ENCODE peak calls at places on chromosomes 4 and X, in nine cellular contexts. One of them, this sample, is unnamed.

GRCh38 chr4:83639849-83640493 is 104.1 kb downstream of the GPAT3 start:
- DNase-seq in DMS53: peak
- DNase-seq in adipocyte: peak
- DNase-seq in T-cell: peak
- DNase-seq in aorta: no peak
- DNase-seq in SJCRH30: peak
- DNase-seq in NCI-H1092 treated with DMSO at 0.1 percent for 48 hours: peak
- DNase-seq in fibroblast of the conjunctiva: peak
- DNase-seq in stimulated activated naive CD4-positive, alpha-beta T cell: peak
- DNase-seq in this sample: no peak

GRCh38 chr4:128512161-128512560 is 224.5 kb upstream of the PGRMC2 start:
- DNase-seq in DMS53: no peak
- DNase-seq in adipocyte: peak
- DNase-seq in T-cell: no peak
- DNase-seq in aorta: no peak
- DNase-seq in SJCRH30: no peak
- DNase-seq in NCI-H1092 treated with DMSO at 0.1 percent for 48 hours: no peak
- DNase-seq in fibroblast of the conjunctiva: peak
- DNase-seq in stimulated activated naive CD4-positive, alpha-beta T cell: no peak
- DNase-seq in this sample: no peak

GRCh38 chr4:122412547-122412946 is 33.7 kb downstream of the ADAD1 start:
- DNase-seq in DMS53: peak
- DNase-seq in adipocyte: no peak
- DNase-seq in T-cell: no peak
- DNase-seq in aorta: no peak
- DNase-seq in SJCRH30: no peak
- DNase-seq in NCI-H1092 treated with DMSO at 0.1 percent for 48 hours: no peak
- DNase-seq in fibroblast of the conjunctiva: no peak
- DNase-seq in stimulated activated naive CD4-positive, alpha-beta T cell: no peak
- DNase-seq in this sample: no peak

GRCh38 chr4:14375816-14376215 is 626.5 kb upstream of the CPEB2 start:
- DNase-seq in DMS53: no peak
- DNase-seq in adipocyte: peak
- DNase-seq in T-cell: no peak
- DNase-seq in aorta: no peak
- DNase-seq in SJCRH30: no peak
- DNase-seq in NCI-H1092 treated with DMSO at 0.1 percent for 48 hours: no peak
- DNase-seq in fibroblast of the conjunctiva: no peak
- DNase-seq in stimulated activated naive CD4-positive, alpha-beta T cell: no peak
- DNase-seq in this sample: peak

GRCh38 chr4:25506032-25506571 is 129.0 kb downstream of the ANAPC4 start:
- DNase-seq in DMS53: no peak
- DNase-seq in adipocyte: no peak
- DNase-seq in T-cell: no peak
- DNase-seq in aorta: no peak
- DNase-seq in SJCRH30: no peak
- DNase-seq in NCI-H1092 treated with DMSO at 0.1 percent for 48 hours: no peak
- DNase-seq in fibroblast of the conjunctiva: no peak
- DNase-seq in stimulated activated naive CD4-positive, alpha-beta T cell: no peak
- DNase-seq in this sample: no peak

GRCh38 chrX:46180258-46180687 is 364.9 kb downstream of the ZNF674 start:
- DNase-seq in DMS53: no peak
- DNase-seq in adipocyte: peak
- DNase-seq in T-cell: no peak
- DNase-seq in aorta: no peak
- DNase-seq in SJCRH30: peak
- DNase-seq in NCI-H1092 treated with DMSO at 0.1 percent for 48 hours: peak
- DNase-seq in fibroblast of the conjunctiva: peak
- DNase-seq in stimulated activated naive CD4-positive, alpha-beta T cell: no peak
- DNase-seq in this sample: peak

GRCh38 chr4:118338981-118339765 is 13.6 kb downstream of the PRSS12 start:
- DNase-seq in DMS53: no peak
- DNase-seq in adipocyte: peak
- DNase-seq in T-cell: no peak
- DNase-seq in aorta: no peak
- DNase-seq in SJCRH30: no peak
- DNase-seq in NCI-H1092 treated with DMSO at 0.1 percent for 48 hours: no peak
- DNase-seq in fibroblast of the conjunctiva: peak
- DNase-seq in stimulated activated naive CD4-positive, alpha-beta T cell: no peak
- DNase-seq in this sample: peak

GRCh38 chrX:46777971-46778810 is 19.3 kb upstream of the SLC9A7 start:
- DNase-seq in DMS53: peak
- DNase-seq in adipocyte: peak
- DNase-seq in T-cell: no peak
- DNase-seq in aorta: no peak
- DNase-seq in SJCRH30: no peak
- DNase-seq in NCI-H1092 treated with DMSO at 0.1 percent for 48 hours: no peak
- DNase-seq in fibroblast of the conjunctiva: no peak
- DNase-seq in stimulated activated naive CD4-positive, alpha-beta T cell: no peak
- DNase-seq in this sample: no peak

GRCh38 chr4:1408418-1408817 is 2.2 kb upstream of the NKX1-1 start:
- DNase-seq in DMS53: no peak
- DNase-seq in adipocyte: no peak
- DNase-seq in T-cell: no peak
- DNase-seq in aorta: no peak
- DNase-seq in SJCRH30: no peak
- DNase-seq in NCI-H1092 treated with DMSO at 0.1 percent for 48 hours: no peak
- DNase-seq in fibroblast of the conjunctiva: no peak
- DNase-seq in stimulated activated naive CD4-positive, alpha-beta T cell: no peak
- DNase-seq in this sample: peak

GRCh38 chr4:120921456-120922389 is 803 bp downstream of the PRDM5 start:
- DNase-seq in DMS53: peak
- DNase-seq in adipocyte: peak
- DNase-seq in T-cell: no peak
- DNase-seq in aorta: peak
- DNase-seq in SJCRH30: peak
- DNase-seq in NCI-H1092 treated with DMSO at 0.1 percent for 48 hours: no peak
- DNase-seq in fibroblast of the conjunctiva: peak
- DNase-seq in stimulated activated naive CD4-positive, alpha-beta T cell: no peak
- DNase-seq in this sample: peak

GRCh38 chr4:182280439-182281111 is 37.4 kb downstream of the TENM3 start:
- DNase-seq in DMS53: no peak
- DNase-seq in adipocyte: peak
- DNase-seq in T-cell: no peak
- DNase-seq in aorta: no peak
- DNase-seq in SJCRH30: no peak
- DNase-seq in NCI-H1092 treated with DMSO at 0.1 percent for 48 hours: no peak
- DNase-seq in fibroblast of the conjunctiva: no peak
- DNase-seq in stimulated activated naive CD4-positive, alpha-beta T cell: no peak
- DNase-seq in this sample: no peak

GRCh38 chr4:24118031-24118430 is 228.2 kb upstream of the PPARGC1A start:
- DNase-seq in DMS53: no peak
- DNase-seq in adipocyte: no peak
- DNase-seq in T-cell: no peak
- DNase-seq in aorta: no peak
- DNase-seq in SJCRH30: peak
- DNase-seq in NCI-H1092 treated with DMSO at 0.1 percent for 48 hours: no peak
- DNase-seq in fibroblast of the conjunctiva: no peak
- DNase-seq in stimulated activated naive CD4-positive, alpha-beta T cell: no peak
- DNase-seq in this sample: no peak

GRCh38 chr4:136357556-136357955 is 1174.7 kb downstream of the PCDH18 start:
- DNase-seq in DMS53: no peak
- DNase-seq in adipocyte: peak
- DNase-seq in T-cell: no peak
- DNase-seq in aorta: no peak
- DNase-seq in SJCRH30: no peak
- DNase-seq in NCI-H1092 treated with DMSO at 0.1 percent for 48 hours: no peak
- DNase-seq in fibroblast of the conjunctiva: no peak
- DNase-seq in stimulated activated naive CD4-positive, alpha-beta T cell: no peak
- DNase-seq in this sample: no peak

GRCh38 chr4:72112514-72113156 is 80.8 kb downstream of the NPFFR2 start:
- DNase-seq in DMS53: peak
- DNase-seq in adipocyte: peak
- DNase-seq in T-cell: no peak
- DNase-seq in aorta: no peak
- DNase-seq in SJCRH30: peak
- DNase-seq in NCI-H1092 treated with DMSO at 0.1 percent for 48 hours: no peak
- DNase-seq in fibroblast of the conjunctiva: peak
- DNase-seq in stimulated activated naive CD4-positive, alpha-beta T cell: no peak
- DNase-seq in this sample: no peak

GRCh38 chrX:1305411-1305810 is 31.2 kb upstream of the IL3RA start:
- DNase-seq in DMS53: no peak
- DNase-seq in adipocyte: no peak
- DNase-seq in T-cell: no peak
- DNase-seq in aorta: no peak
- DNase-seq in SJCRH30: no peak
- DNase-seq in NCI-H1092 treated with DMSO at 0.1 percent for 48 hours: no peak
- DNase-seq in fibroblast of the conjunctiva: no peak
- DNase-seq in stimulated activated naive CD4-positive, alpha-beta T cell: no peak
- DNase-seq in this sample: no peak

GRCh38 chr4:21083413-21083812 is 383.2 kb downstream of the PACRGL start:
- DNase-seq in DMS53: no peak
- DNase-seq in adipocyte: no peak
- DNase-seq in T-cell: no peak
- DNase-seq in aorta: no peak
- DNase-seq in SJCRH30: no peak
- DNase-seq in NCI-H1092 treated with DMSO at 0.1 percent for 48 hours: no peak
- DNase-seq in fibroblast of the conjunctiva: no peak
- DNase-seq in stimulated activated naive CD4-positive, alpha-beta T cell: no peak
- DNase-seq in this sample: no peak

GRCh38 chr4:53905935-53906377 is 158.4 kb downstream of the CHIC2 start:
- DNase-seq in DMS53: peak
- DNase-seq in adipocyte: peak
- DNase-seq in T-cell: no peak
- DNase-seq in aorta: no peak
- DNase-seq in SJCRH30: peak
- DNase-seq in NCI-H1092 treated with DMSO at 0.1 percent for 48 hours: no peak
- DNase-seq in fibroblast of the conjunctiva: peak
- DNase-seq in stimulated activated naive CD4-positive, alpha-beta T cell: no peak
- DNase-seq in this sample: no peak

GRCh38 chr4:94690851-94691254 is 66.9 kb upstream of the BMPR1B start:
- DNase-seq in DMS53: peak
- DNase-seq in adipocyte: peak
- DNase-seq in T-cell: no peak
- DNase-seq in aorta: no peak
- DNase-seq in SJCRH30: no peak
- DNase-seq in NCI-H1092 treated with DMSO at 0.1 percent for 48 hours: no peak
- DNase-seq in fibroblast of the conjunctiva: no peak
- DNase-seq in stimulated activated naive CD4-positive, alpha-beta T cell: no peak
- DNase-seq in this sample: peak

GRCh38 chrX:118603981-118604380 is 108.4 kb downstream of the DOCK11 start:
- DNase-seq in DMS53: peak
- DNase-seq in adipocyte: peak
- DNase-seq in T-cell: peak
- DNase-seq in aorta: no peak
- DNase-seq in SJCRH30: peak
- DNase-seq in NCI-H1092 treated with DMSO at 0.1 percent for 48 hours: peak
- DNase-seq in fibroblast of the conjunctiva: peak
- DNase-seq in stimulated activated naive CD4-positive, alpha-beta T cell: no peak
- DNase-seq in this sample: peak

GRCh38 chr4:79576480-79576803 is 168.4 kb upstream of the GK2 start:
- DNase-seq in DMS53: peak
- DNase-seq in adipocyte: peak
- DNase-seq in T-cell: no peak
- DNase-seq in aorta: no peak
- DNase-seq in SJCRH30: peak
- DNase-seq in NCI-H1092 treated with DMSO at 0.1 percent for 48 hours: peak
- DNase-seq in fibroblast of the conjunctiva: peak
- DNase-seq in stimulated activated naive CD4-positive, alpha-beta T cell: no peak
- DNase-seq in this sample: no peak

This sample was measured in osteoblast.